ENCODE peak calls at places on chromosome 11, in six cellular contexts. D is A549, U is fibroblast of mammary gland, L is BJ, O is epithelial cell of esophagus, G is HL-60. E is an unnamed sample.

GRCh38 chr11:73204711-73205121 is 13.4 kb upstream of the P2RY2 start:
- DNase-seq in D (no peak), U (no peak), L (no peak), O (no peak), G (peak; percentile 97), E (no peak)

GRCh38 chr11:111355956-111356659 is 23.0 kb downstream of the POU2AF1 start:
- DNase-seq in D (no peak), U (no peak), L (no peak), O (no peak), G (no peak), E (no peak)

GRCh38 chr11:30196400-30197206 is 34.2 kb upstream of the FSHB start:
- DNase-seq in D (peak; percentile 53), U (peak; percentile 42), L (no peak), O (peak; percentile 63), G (peak; percentile 31), E (no peak)

GRCh38 chr11:85407648-85408047 is 219.5 kb downstream of the DLG2 start:
- DNase-seq in D (no peak), U (no peak), L (no peak), O (no peak), G (no peak), E (no peak)

GRCh38 chr11:12950681-12951080 is 58.4 kb upstream of the RASSF10 start:
- DNase-seq in D (no peak), U (no peak), L (no peak), O (peak; percentile 23), G (no peak), E (no peak)

GRCh38 chr11:104484784-104485554 is 321.0 kb upstream of the PDGFD start:
- DNase-seq in D (no peak), U (no peak), L (no peak), O (no peak), G (no peak), E (no peak)

GRCh38 chr11:115333106-115333505 is 171.1 kb downstream of the CADM1 start:
- DNase-seq in D (no peak), U (no peak), L (no peak), O (peak; percentile 4), G (no peak), E (peak; percentile 8)

GRCh38 chr11:76233936-76234703 is 27.8 kb upstream of the WNT11 start:
- DNase-seq in D (no peak), U (peak; percentile 64), L (no peak), O (peak; percentile 28), G (peak; percentile 56), E (no peak)

GRCh38 chr11:77127969-77128691 is at the start of gene MYO7A:
- DNase-seq in D (no peak), U (no peak), L (no peak), O (peak; percentile 13), G (no peak), E (no peak)

GRCh38 chr11:102603576-102603975 is 21.6 kb downstream of the MMP20 start:
- DNase-seq in D (no peak), U (no peak), L (no peak), O (no peak), G (no peak), E (no peak)

GRCh38 chr11:103923473-103923931 is 112.9 kb upstream of the DDI1 start:
- DNase-seq in D (peak; percentile 69), U (no peak), L (no peak), O (peak; percentile 77), G (no peak), E (no peak)

GRCh38 chr11:77046060-77046501 is 11.9 kb downstream of the B3GNT6 start:
- DNase-seq in D (peak; percentile 57), U (peak; percentile 5), L (no peak), O (peak; percentile 56), G (peak; percentile 24), E (no peak)

GRCh38 chr11:68652683-68653156 is 31.6 kb upstream of the GAL start:
- DNase-seq in D (no peak), U (no peak), L (no peak), O (no peak), G (no peak), E (no peak)

GRCh38 chr11:132365650-132366049 is 995.2 kb downstream of the NTM start:
- DNase-seq in D (no peak), U (no peak), L (no peak), O (no peak), G (no peak), E (no peak)

GRCh38 chr11:115112779-115113178 is 391.4 kb downstream of the CADM1 start:
- DNase-seq in D (no peak), U (no peak), L (no peak), O (no peak), G (no peak), E (no peak)

GRCh38 chr11:118353084-118353710 is 6.2 kb upstream of the UBE4A start:
- DNase-seq in D (no peak), U (peak; percentile 35), L (no peak), O (peak; percentile 32), G (no peak), E (no peak)

GRCh38 chr11:1388763-1389102 is 1.0 kb upstream of the BRSK2 start:
- DNase-seq in D (no peak), U (no peak), L (no peak), O (peak; percentile 19), G (no peak), E (no peak)

GRCh38 chr11:1389932-1390587 is at the start of gene BRSK2:
- DNase-seq in D (no peak), U (no peak), L (no peak), O (no peak), G (no peak), E (no peak)

GRCh38 chr11:1390603-1391164 is 950 bp downstream of the BRSK2 start:
- DNase-seq in D (no peak), U (no peak), L (no peak), O (no peak), G (no peak), E (no peak)

GRCh38 chr11:1387961-1388762 is 1.6 kb upstream of the BRSK2 start:
- DNase-seq in D (peak; percentile 50), U (no peak), L (no peak), O (no peak), G (no peak), E (no peak)

GRCh38 chr11:1389103-1389931 is 417 bp upstream of the BRSK2 start:
- DNase-seq in D (peak; percentile 96), U (peak; percentile 92), L (peak; percentile 65), O (peak; percentile 98), G (peak; percentile 64), E (peak; percentile 66)
- H3K4me3 ChIP-seq in D (peak overlapping the region; percentile 60), U (peak overlapping the region; percentile 44), L (peak overlapping the region; percentile 65), O (peak overlapping the region; percentile 37), G (peak overlapping the region; percentile 21), E (peak overlapping the region; percentile 67)

GRCh38 chr11:95230054-95231034 is 658 bp downstream of the SESN3 start:
- DNase-seq in D (no peak), U (peak; percentile 35), L (no peak), O (peak; percentile 27), G (peak; percentile 27), E (no peak)

GRCh38 chr11:95231881-95232605 is 1.0 kb upstream of the SESN3 start:
- DNase-seq in D (no peak), U (peak; percentile 49), L (no peak), O (peak; percentile 63), G (peak; percentile 72), E (no peak)

GRCh38 chr11:95228081-95228859 is 2.7 kb downstream of the SESN3 start:
- DNase-seq in D (no peak), U (peak; percentile 42), L (no peak), O (peak; percentile 57), G (no peak), E (no peak)

GRCh38 chr11:95231126-95231880 is at the start of gene SESN3:
- DNase-seq in D (peak; percentile 96), U (peak; percentile 99), L (peak; percentile 92), O (peak; percentile 100), G (peak; percentile 99), E (peak; percentile 95)

DNA sequence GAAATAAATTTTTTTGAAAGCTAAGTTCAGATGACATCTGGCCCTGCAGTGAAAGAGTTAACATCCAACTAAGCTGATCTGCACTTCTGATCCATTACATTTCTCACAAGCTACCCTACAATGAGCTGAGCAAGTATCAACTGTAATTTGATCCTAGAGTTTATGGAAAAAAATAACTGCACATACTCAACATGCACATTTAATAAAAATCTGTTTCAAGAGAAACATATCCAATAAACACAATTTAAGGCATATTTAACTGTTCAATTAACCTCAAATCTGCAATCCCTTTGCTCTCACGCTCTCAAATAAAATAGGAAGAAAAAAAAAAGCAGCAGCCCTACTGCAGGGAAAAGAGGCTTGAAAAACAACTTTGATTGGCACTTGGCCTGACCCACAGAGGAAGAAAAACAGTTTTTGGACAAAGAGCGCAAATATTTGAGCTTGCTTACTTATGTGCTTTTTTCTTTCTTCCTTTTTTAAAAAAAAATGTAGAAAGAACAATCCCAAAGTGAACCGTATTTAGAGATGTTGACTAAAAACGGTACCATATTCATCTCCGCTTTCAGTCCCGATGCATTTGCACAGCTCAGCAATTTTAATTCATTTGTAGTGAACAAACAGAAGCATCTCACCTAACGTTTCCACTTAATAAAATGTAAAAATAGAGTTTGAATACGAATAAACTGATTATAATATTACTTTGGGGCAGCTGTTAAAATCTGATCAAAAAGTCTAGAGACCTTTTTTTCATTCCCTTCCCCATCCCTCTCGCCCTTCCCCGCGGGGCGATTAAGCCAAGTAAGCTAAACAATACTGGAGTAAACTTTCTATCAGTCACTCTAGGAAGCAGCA is 1.6 kb downstream of the SESN3 start:
- DNase-seq in D (no peak), U (peak; percentile 42), L (no peak), O (peak; percentile 46), G (no peak), E (no peak)
- H3K4me3 ChIP-seq in D (peak overlapping the region; percentile 71), U (peak overlapping the region; percentile 59), L (no peak overlapping the region), O (peak overlapping the region; percentile 86), G (peak overlapping the region; percentile 95), E (peak overlapping the region; percentile 49)

GRCh38 chr11:27716850-27717249 is 16.6 kb upstream of the BDNF start:
- DNase-seq in D (no peak), U (peak; percentile 25), L (no peak), O (no peak), G (no peak), E (peak; percentile 63)

GRCh38 chr11:27717377-27717776 is 17.1 kb upstream of the BDNF start:
- DNase-seq in D (peak; percentile 56), U (peak; percentile 15), L (no peak), O (peak; percentile 28), G (no peak), E (no peak)

GRCh38 chr11:27718853-27719574 is 18.8 kb upstream of the BDNF start:
- DNase-seq in D (peak; percentile 64), U (no peak), L (no peak), O (peak; percentile 36), G (no peak), E (no peak)

GRCh38 chr11:27718346-27718852 is 18.1 kb upstream of the BDNF start:
- DNase-seq in D (peak; percentile 93), U (peak; percentile 61), L (peak; percentile 75), O (peak; percentile 61), G (no peak), E (peak; percentile 94)

DNA sequence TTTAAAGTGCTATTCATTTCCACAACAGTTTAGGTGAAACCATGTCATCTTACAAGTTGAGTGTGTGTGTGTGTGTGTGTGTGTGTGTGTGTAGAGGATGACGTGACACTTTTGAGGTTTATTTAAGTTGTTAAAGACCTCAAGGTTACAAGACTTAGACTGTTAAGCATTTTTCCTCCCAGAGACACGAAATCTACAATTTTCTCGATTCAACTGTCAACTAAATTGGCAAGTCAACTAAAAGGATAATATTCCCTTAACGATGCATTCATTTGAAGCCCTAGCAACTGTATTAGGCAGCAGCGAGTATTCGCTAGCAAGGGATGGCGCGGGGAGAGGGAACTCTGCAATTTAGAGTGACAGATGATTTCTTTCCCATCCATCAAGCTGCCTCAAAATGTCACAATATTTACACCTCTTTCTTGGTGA is 17.6 kb upstream of the BDNF start:
- DNase-seq in D (peak; percentile 39), U (no peak), L (no peak), O (no peak), G (no peak), E (no peak)
- H3K4me3 ChIP-seq in D (peak overlapping the region; percentile 88), U (no peak overlapping the region), L (peak overlapping the region; percentile 76), O (peak overlapping the region; percentile 52), G (no peak overlapping the region), E (peak overlapping the region; percentile 83)

GRCh38 chr11:128685383-128686044 is 8.4 kb upstream of the FLI1 start:
- DNase-seq in D (no peak), U (no peak), L (no peak), O (no peak), G (no peak), E (no peak)
- H3K4me3 ChIP-seq in D (no peak overlapping the region), U (no peak overlapping the region), L (no peak overlapping the region), O (no peak overlapping the region), G (peak overlapping the region; percentile 26), E (no peak overlapping the region)